ENCODE peak calls at places on chromosomes 13 and 19, in four cellular contexts. One of them, this sample, is unnamed.
A peak's percentile ranks its signal among the peaks of the same experiment; 100 is the strongest.

GRCh38 chr19:45508931-45509691 is 1.8 kb downstream of the VASP start:
- DNase-seq in NCI-H1105: no peak
- DNase-seq in NCI-H748 treated with DMSO at 0.1 percent for 48 hours: peak; percentile 15
- DNase-seq in mucosa of descending colon: peak; percentile 90
- DNase-seq in this sample: peak; percentile 84

GRCh38 chr13:46176756-46177155 is 5.2 kb downstream of the LCP1 start:
- DNase-seq in NCI-H1105: no peak
- DNase-seq in mucosa of descending colon: no peak
- DNase-seq in NCI-H748 treated with DMSO at 0.1 percent for 48 hours: no peak
- DNase-seq in this sample: no peak

GRCh38 chr19:28793391-28794168 is 419.4 kb downstream of the UQCRFS1 start:
- DNase-seq in NCI-H1105: no peak
- DNase-seq in mucosa of descending colon: peak; percentile 31
- DNase-seq in NCI-H748 treated with DMSO at 0.1 percent for 48 hours: no peak
- DNase-seq in this sample: no peak

GRCh38 chr19:33524024-33524664 is 2.6 kb upstream of the PEPD start:
- DNase-seq in mucosa of descending colon: no peak
- DNase-seq in NCI-H748 treated with DMSO at 0.1 percent for 48 hours: no peak
- DNase-seq in NCI-H1105: no peak
- DNase-seq in this sample: peak; percentile 66

GRCh38 chr19:57302727-57303401 is 17.4 kb upstream of the ZNF543 start:
- DNase-seq in NCI-H1105: no peak
- DNase-seq in NCI-H748 treated with DMSO at 0.1 percent for 48 hours: no peak
- DNase-seq in mucosa of descending colon: no peak
- DNase-seq in this sample: no peak

GRCh38 chr13:109704771-109705628 is 81.4 kb downstream of the IRS2 start:
- DNase-seq in mucosa of descending colon: peak; percentile 71
- DNase-seq in NCI-H748 treated with DMSO at 0.1 percent for 48 hours: no peak
- DNase-seq in NCI-H1105: no peak
- DNase-seq in this sample: peak; percentile 68

GRCh38 chr19:7783991-7784421 is 21.0 kb downstream of the CLEC4M start:
- DNase-seq in NCI-H1105: no peak
- DNase-seq in NCI-H748 treated with DMSO at 0.1 percent for 48 hours: no peak
- DNase-seq in mucosa of descending colon: no peak
- DNase-seq in this sample: no peak

GRCh38 chr13:114203536-114203935 is 24.5 kb downstream of the CFAP97D2 start:
- DNase-seq in NCI-H1105: peak; percentile 16
- DNase-seq in mucosa of descending colon: no peak
- DNase-seq in NCI-H748 treated with DMSO at 0.1 percent for 48 hours: no peak
- DNase-seq in this sample: no peak

GRCh38 chr19:39411006-39411831 is 1.2 kb upstream of the PLEKHG2 start:
- DNase-seq in NCI-H1105: no peak
- DNase-seq in mucosa of descending colon: peak; percentile 80
- DNase-seq in NCI-H748 treated with DMSO at 0.1 percent for 48 hours: no peak
- DNase-seq in this sample: peak; percentile 63

GRCh38 chr19:36245210-36246005 is 30.5 kb downstream of the ZNF146 start:
- DNase-seq in mucosa of descending colon: no peak
- DNase-seq in NCI-H748 treated with DMSO at 0.1 percent for 48 hours: peak; percentile 7
- DNase-seq in NCI-H1105: no peak
- DNase-seq in this sample: no peak

GRCh38 chr19:850221-850978 is 1.7 kb upstream of the ELANE start:
- DNase-seq in NCI-H1105: no peak
- DNase-seq in NCI-H748 treated with DMSO at 0.1 percent for 48 hours: no peak
- DNase-seq in mucosa of descending colon: peak; percentile 86
- DNase-seq in this sample: peak; percentile 96

GRCh38 chr13:33793726-33794125 is 24.2 kb upstream of the RFC3 start:
- DNase-seq in mucosa of descending colon: no peak
- DNase-seq in NCI-H1105: no peak
- DNase-seq in NCI-H748 treated with DMSO at 0.1 percent for 48 hours: no peak
- DNase-seq in this sample: no peak

GRCh38 chr13:103273825-103274224 is 207.6 kb upstream of the SLC10A2 start:
- DNase-seq in NCI-H748 treated with DMSO at 0.1 percent for 48 hours: no peak
- DNase-seq in NCI-H1105: no peak
- DNase-seq in mucosa of descending colon: no peak
- DNase-seq in this sample: no peak

GRCh38 chr19:10820173-10820572 is 15.8 kb downstream of the TMED1 start:
- DNase-seq in mucosa of descending colon: no peak
- DNase-seq in NCI-H1105: no peak
- DNase-seq in NCI-H748 treated with DMSO at 0.1 percent for 48 hours: no peak
- DNase-seq in this sample: no peak

GRCh38 chr19:48468806-48469055 is 438 bp upstream of the CYTH2 start:
- DNase-seq in mucosa of descending colon: no peak
- DNase-seq in NCI-H748 treated with DMSO at 0.1 percent for 48 hours: no peak
- DNase-seq in NCI-H1105: no peak
- DNase-seq in this sample: no peak

GRCh38 chr13:48859168-48860105 is 116.3 kb upstream of the FNDC3A start:
- DNase-seq in mucosa of descending colon: no peak
- DNase-seq in NCI-H748 treated with DMSO at 0.1 percent for 48 hours: no peak
- DNase-seq in NCI-H1105: no peak
- DNase-seq in this sample: no peak

GRCh38 chr19:4379383-4380253 is 20.7 kb downstream of the SH3GL1 start:
- DNase-seq in NCI-H1105: peak; percentile 27
- DNase-seq in NCI-H748 treated with DMSO at 0.1 percent for 48 hours: no peak
- DNase-seq in mucosa of descending colon: no peak
- DNase-seq in this sample: peak; percentile 93

GRCh38 chr19:4602915-4603314 is 36.4 kb upstream of the TNFAIP8L1 start:
- DNase-seq in NCI-H1105: no peak
- DNase-seq in mucosa of descending colon: no peak
- DNase-seq in NCI-H748 treated with DMSO at 0.1 percent for 48 hours: no peak
- DNase-seq in this sample: no peak

GRCh38 chr13:112159575-112160547 is 92.9 kb downstream of the SOX1 start:
- DNase-seq in NCI-H1105: no peak
- DNase-seq in mucosa of descending colon: peak; percentile 85
- DNase-seq in NCI-H748 treated with DMSO at 0.1 percent for 48 hours: no peak
- DNase-seq in this sample: no peak

GRCh38 chr19:39725995-39726394 is 11.8 kb downstream of the CLC start:
- DNase-seq in NCI-H1105: no peak
- DNase-seq in mucosa of descending colon: no peak
- DNase-seq in NCI-H748 treated with DMSO at 0.1 percent for 48 hours: no peak
- DNase-seq in this sample: no peak

GRCh38 chr13:37681295-37682032 is 82.9 kb upstream of the POSTN start:
- DNase-seq in mucosa of descending colon: no peak
- DNase-seq in NCI-H1105: no peak
- DNase-seq in NCI-H748 treated with DMSO at 0.1 percent for 48 hours: no peak
- DNase-seq in this sample: no peak

This sample was measured in psoas muscle.